ENCODE peak calls at places on chromosomes 11 and 22, in eight cellular contexts. R is amygdala; N is H9; V is natural killer cell; O is NCI-H345; T is fibroblast of pulmonary artery; J is stimulated activated CD4-positive, alpha-beta T cell treated with anti-CD3 and anti-CD28 coated beads, Interleukin-2, amount 100 ng/mL, for 4 hours; B is RCC 7860. D is an unnamed sample.

GRCh38 chr22:37454857-37455686 is 27.8 kb upstream of the ELFN2 start:
- DNase-seq in R (no peak), N (no peak), V (no peak), O (peak; percentile 17), T (peak; percentile 90), J (no peak), B (peak; percentile 94), D (peak; percentile 91)

GRCh38 chr11:48025983-48026340 is 45.6 kb downstream of the PTPRJ start:
- DNase-seq in R (no peak), N (no peak), V (no peak), O (no peak), T (no peak), J (no peak), B (no peak), D (no peak)

GRCh38 chr11:76935030-76935429 is 74.3 kb downstream of the ACER3 start:
- DNase-seq in R (no peak), N (no peak), V (no peak), O (no peak), T (peak; percentile 20), J (no peak), B (no peak), D (no peak)

GRCh38 chr11:68025047-68025446 is 5.4 kb upstream of the NDUFS8 start:
- DNase-seq in R (no peak), N (no peak), V (no peak), O (no peak), T (no peak), J (no peak), B (no peak), D (no peak)

GRCh38 chr11:94805994-94806393 is 37.8 kb downstream of the AMOTL1 start:
- DNase-seq in R (no peak), N (no peak), V (no peak), O (no peak), T (no peak), J (no peak), B (no peak), D (no peak)

GRCh38 chr11:33690290-33691050 is 10.2 kb downstream of the C11orf91 start:
- DNase-seq in R (peak; percentile 21), N (no peak), V (no peak), O (no peak), T (peak; percentile 98), J (no peak), B (peak; percentile 99), D (peak; percentile 97)

GRCh38 chr11:88555018-88555828 is 217.7 kb upstream of the CTSC start:
- DNase-seq in R (no peak), N (no peak), V (no peak), O (no peak), T (peak; percentile 100), J (no peak), B (peak; percentile 92), D (peak; percentile 91)

GRCh38 chr11:77179048-77179447 is 51.0 kb downstream of the MYO7A start:
- DNase-seq in R (no peak), N (no peak), V (no peak), O (no peak), T (no peak), J (no peak), B (no peak), D (no peak)

GRCh38 chr11:115054541-115055538 is 376.5 kb downstream of the NXPE2 start:
- DNase-seq in R (no peak), N (no peak), V (no peak), O (peak; percentile 70), T (no peak), J (no peak), B (no peak), D (peak; percentile 11)

GRCh38 chr11:3723014-3723708 is 52.0 kb upstream of the CHRNA10 start:
- DNase-seq in R (no peak), N (no peak), V (no peak), O (no peak), T (peak; percentile 97), J (no peak), B (peak; percentile 43), D (peak; percentile 63)

GRCh38 chr11:26806209-26806608 is 84.3 kb upstream of the SLC5A12 start:
- DNase-seq in R (no peak), N (no peak), V (no peak), O (no peak), T (peak; percentile 4), J (no peak), B (no peak), D (no peak)

GRCh38 chr11:27646051-27646818 is 54.0 kb downstream of the BDNF start:
- DNase-seq in R (no peak), N (no peak), V (no peak), O (no peak), T (no peak), J (no peak), B (no peak), D (no peak)